ENCODE peak calls at places on chromosomes 2 and 18, in four cellular contexts. One of them, this sample, is unnamed.

GRCh38 chr2:35410431-35411061 is 945.0 kb upstream of the CRIM1 start:
- DNase-seq in HepG2: peak
- DNase-seq in K562: peak
- DNase-seq in H1: peak
- DNase-seq in this sample: peak

GRCh38 chr2:44245068-44245861 is 30.0 kb upstream of the SLC3A1 start:
- DNase-seq in HepG2: no peak
- DNase-seq in K562: no peak
- DNase-seq in H1: no peak
- DNase-seq in this sample: no peak

GRCh38 chr2:240569523-240569997 is 1.3 kb downstream of the RNPEPL1 start:
- DNase-seq in HepG2: no peak
- DNase-seq in K562: no peak
- DNase-seq in H1: peak
- DNase-seq in this sample: no peak

GRCh38 chr2:218081695-218082094 is 12.6 kb downstream of the RUFY4 start:
- DNase-seq in HepG2: no peak
- DNase-seq in K562: no peak
- DNase-seq in H1: no peak
- DNase-seq in this sample: no peak

GRCh38 chr2:72574886-72575285 is 250.9 kb downstream of the EXOC6B start:
- DNase-seq in HepG2: peak
- DNase-seq in K562: no peak
- DNase-seq in H1: no peak
- DNase-seq in this sample: no peak

GRCh38 chr18:45682181-45682580 is 41.8 kb upstream of the SLC14A1 start:
- DNase-seq in HepG2: no peak
- DNase-seq in K562: no peak
- DNase-seq in H1: no peak
- DNase-seq in this sample: no peak

GRCh38 chr18:13436596-13436995 is 218.0 kb downstream of the LDLRAD4 start:
- DNase-seq in HepG2: no peak
- DNase-seq in K562: no peak
- DNase-seq in H1: no peak
- DNase-seq in this sample: no peak

GRCh38 chr2:99481941-99482340 is 7.9 kb downstream of the REV1 start:
- DNase-seq in HepG2: peak
- DNase-seq in K562: no peak
- DNase-seq in H1: no peak
- DNase-seq in this sample: no peak

GRCh38 chr2:181348091-181348837 is 108.9 kb upstream of the ITGA4 start:
- DNase-seq in HepG2: no peak
- DNase-seq in K562: no peak
- DNase-seq in H1: no peak
- DNase-seq in this sample: no peak

GRCh38 chr18:25223899-25224607 is 127.9 kb downstream of the ZNF521 start:
- DNase-seq in HepG2: no peak
- DNase-seq in K562: no peak
- DNase-seq in H1: no peak
- DNase-seq in this sample: no peak

GRCh38 chr2:100767224-100767653 is 52.7 kb upstream of the NPAS2 start:
- DNase-seq in HepG2: no peak
- DNase-seq in K562: no peak
- DNase-seq in H1: no peak
- DNase-seq in this sample: peak

GRCh38 chr2:180048256-180048655 is 41.2 kb upstream of the CWC22 start:
- DNase-seq in HepG2: no peak
- DNase-seq in K562: no peak
- DNase-seq in H1: no peak
- DNase-seq in this sample: no peak

GRCh38 chr18:79394438-79395307 is 1.1 kb upstream of the NFATC1 start:
- DNase-seq in HepG2: no peak
- DNase-seq in K562: no peak
- DNase-seq in H1: peak
- DNase-seq in this sample: peak

GRCh38 chr2:68732036-68732435 is 2.6 kb upstream of the ARHGAP25 start:
- DNase-seq in HepG2: no peak
- DNase-seq in K562: no peak
- DNase-seq in H1: no peak
- DNase-seq in this sample: no peak

GRCh38 chr18:27202771-27203170 is 17.7 kb upstream of the CHST9 start:
- DNase-seq in HepG2: no peak
- DNase-seq in K562: no peak
- DNase-seq in H1: no peak
- DNase-seq in this sample: no peak

GRCh38 chr2:98893871-98894270 is 42.2 kb downstream of the CRACDL start:
- DNase-seq in HepG2: no peak
- DNase-seq in K562: no peak
- DNase-seq in H1: no peak
- DNase-seq in this sample: no peak

GRCh38 chr2:231017250-231017636 is 20.1 kb upstream of the C2orf72 start:
- DNase-seq in HepG2: no peak
- DNase-seq in K562: no peak
- DNase-seq in H1: no peak
- DNase-seq in this sample: no peak

GRCh38 chr18:35376393-35376741 is 770 bp downstream of the ZNF396 start:
- DNase-seq in HepG2: no peak
- DNase-seq in K562: peak
- DNase-seq in H1: no peak
- DNase-seq in this sample: no peak

GRCh38 chr2:156340818-156341481 is 8.4 kb upstream of the NR4A2 start:
- DNase-seq in HepG2: no peak
- DNase-seq in K562: peak
- DNase-seq in H1: no peak
- DNase-seq in this sample: no peak

GRCh38 chr18:45423664-45424063 is 191.6 kb upstream of the SLC14A2 start:
- DNase-seq in HepG2: no peak
- DNase-seq in K562: no peak
- DNase-seq in H1: no peak
- DNase-seq in this sample: no peak

GRCh38 chr2:237702439-237703397 is 75.3 kb downstream of the LRRFIP1 start:
- DNase-seq in HepG2: no peak
- DNase-seq in K562: peak
- DNase-seq in H1: no peak
- DNase-seq in this sample: no peak
- TF ChIP-seq RNF2 in HepG2: no peak
- TF ChIP-seq RNF2 in K562: no peak
- TF ChIP-seq RNF2 in H1: no peak
- TF ChIP-seq RNF2 in this sample: no peak

GRCh38 chr2:233766416-233766815 is 6.3 kb downstream of the UGT1A1 start:
- DNase-seq in HepG2: no peak
- DNase-seq in K562: no peak
- DNase-seq in H1: no peak
- DNase-seq in this sample: no peak

GRCh38 chr2:233761040-233761769 is 1.1 kb downstream of the UGT1A1 start:
- DNase-seq in HepG2: no peak
- DNase-seq in K562: no peak
- DNase-seq in H1: no peak
- DNase-seq in this sample: no peak

GRCh38 chr2:233764761-233765160 is 4.7 kb downstream of the UGT1A1 start:
- DNase-seq in HepG2: no peak
- DNase-seq in K562: no peak
- DNase-seq in H1: no peak
- DNase-seq in this sample: no peak

GRCh38 chr2:233760043-233760442 is at the start of gene UGT1A1:
- DNase-seq in HepG2: peak
- DNase-seq in K562: no peak
- DNase-seq in H1: no peak
- DNase-seq in this sample: no peak

GRCh38 chr2:233764264-233764663 is 4.2 kb downstream of the UGT1A1 start:
- DNase-seq in HepG2: no peak
- DNase-seq in K562: no peak
- DNase-seq in H1: no peak
- DNase-seq in this sample: peak
- TF ChIP-seq RNF2 in HepG2: no peak
- TF ChIP-seq RNF2 in K562: no peak
- TF ChIP-seq RNF2 in H1: no peak
- TF ChIP-seq RNF2 in this sample: no peak

GRCh38 chr18:59479776-59480175 is 120.7 kb upstream of the LMAN1 start:
- DNase-seq in HepG2: no peak
- DNase-seq in K562: no peak
- DNase-seq in H1: no peak
- DNase-seq in this sample: no peak

GRCh38 chr18:59484796-59485328 is 125.8 kb upstream of the LMAN1 start:
- DNase-seq in HepG2: no peak
- DNase-seq in K562: no peak
- DNase-seq in H1: no peak
- DNase-seq in this sample: no peak

GRCh38 chr18:59477849-59478248 is 118.8 kb upstream of the LMAN1 start:
- DNase-seq in HepG2: no peak
- DNase-seq in K562: no peak
- DNase-seq in H1: no peak
- DNase-seq in this sample: no peak

GRCh38 chr18:59478591-59478990 is 119.5 kb upstream of the LMAN1 start:
- DNase-seq in HepG2: no peak
- DNase-seq in K562: no peak
- DNase-seq in H1: no peak
- DNase-seq in this sample: no peak

DNA sequence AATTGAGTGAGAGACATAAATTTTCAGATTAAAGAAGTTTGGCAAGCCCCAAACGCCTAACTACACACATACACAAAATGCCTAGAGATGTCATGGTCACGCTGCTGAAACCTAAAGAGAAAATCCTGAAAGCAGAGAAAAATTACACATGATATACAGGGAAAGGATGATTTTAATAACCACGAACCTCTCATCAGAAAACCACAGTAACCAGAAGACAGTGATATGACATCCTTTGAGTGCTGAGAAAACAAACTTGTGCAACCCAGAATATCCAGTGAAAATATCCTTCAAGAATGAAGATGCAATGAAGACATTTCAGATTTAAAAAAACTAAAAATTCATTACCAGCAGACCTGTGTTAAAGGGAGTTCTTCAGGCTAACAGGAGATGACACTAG is 122.4 kb upstream of the LMAN1 start:
- DNase-seq in HepG2: no peak
- DNase-seq in K562: no peak
- DNase-seq in H1: no peak
- DNase-seq in this sample: no peak
- TF ChIP-seq RNF2 in HepG2: no peak
- TF ChIP-seq RNF2 in K562: no peak
- TF ChIP-seq RNF2 in H1: no peak
- TF ChIP-seq RNF2 in this sample: no peak

DNA sequence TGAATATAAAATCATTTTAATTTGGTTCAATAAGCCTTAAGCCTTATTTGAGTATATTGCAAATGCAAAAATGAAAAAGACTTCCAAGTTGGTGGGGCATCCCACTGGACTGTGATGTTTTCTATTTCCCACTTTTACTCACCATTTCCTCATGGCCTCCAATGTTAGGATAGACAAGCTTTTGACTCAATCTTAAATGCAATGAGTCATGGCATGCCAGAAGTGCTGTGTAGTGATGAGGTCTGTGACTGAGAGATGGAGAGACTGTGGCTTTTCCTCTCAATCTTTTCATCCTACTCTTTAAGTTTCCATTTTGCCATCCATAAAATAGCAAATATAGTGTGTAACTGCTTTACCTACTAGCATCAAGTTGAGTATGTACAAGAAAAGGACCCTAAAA is 1401.2 kb upstream of the CELF4 start:
- DNase-seq in HepG2: no peak
- DNase-seq in K562: no peak
- DNase-seq in H1: no peak
- DNase-seq in this sample: no peak
- TF ChIP-seq RNF2 in HepG2: no peak
- TF ChIP-seq RNF2 in K562: no peak
- TF ChIP-seq RNF2 in H1: no peak
- TF ChIP-seq RNF2 in this sample: no peak

DNA sequence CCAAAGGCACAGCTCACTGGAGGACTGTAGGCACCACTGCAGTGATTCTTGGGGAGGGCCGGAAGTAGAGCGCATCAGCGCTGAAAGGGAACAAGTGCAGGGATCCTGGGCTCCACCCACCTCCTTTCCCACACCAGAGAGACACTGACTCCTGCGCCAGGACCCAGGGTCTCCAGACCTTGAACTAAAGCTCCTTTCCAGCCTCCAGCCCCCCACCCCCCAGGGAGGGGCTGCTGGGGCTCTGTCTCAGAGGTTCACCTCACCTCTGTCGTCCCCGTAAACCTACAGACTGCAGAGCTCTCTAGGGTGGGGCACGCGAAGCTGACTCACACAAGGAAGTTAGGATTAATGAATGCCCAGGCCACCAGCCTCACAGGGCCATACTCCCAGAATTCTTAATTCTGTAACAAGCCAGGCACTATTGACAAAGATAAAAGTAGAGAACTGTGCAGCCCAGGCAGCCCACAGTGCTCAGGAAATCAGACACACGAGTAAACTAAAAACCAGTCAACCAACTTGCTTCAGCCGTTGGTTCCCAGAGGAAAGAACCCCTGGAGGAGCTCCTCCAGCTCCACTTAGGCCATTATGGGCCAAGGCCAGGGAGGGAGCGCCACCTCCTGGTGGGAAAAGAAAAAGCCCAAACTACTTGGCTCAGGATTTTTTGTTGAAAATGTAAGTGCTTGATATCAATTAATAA is 45.1 kb upstream of the ACAA2 start:
- DNase-seq in HepG2: peak
- DNase-seq in K562: peak
- DNase-seq in H1: peak
- DNase-seq in this sample: peak
- TF ChIP-seq RNF2 in HepG2: no peak
- TF ChIP-seq RNF2 in K562: no peak
- TF ChIP-seq RNF2 in H1: no peak
- TF ChIP-seq RNF2 in this sample: no peak

GRCh38 chr2:236365258-236366048 is 101.2 kb upstream of the ASB18 start:
- DNase-seq in HepG2: no peak
- DNase-seq in K562: no peak
- DNase-seq in H1: no peak
- DNase-seq in this sample: no peak

GRCh38 chr2:236369606-236370005 is 105.4 kb upstream of the ASB18 start:
- DNase-seq in HepG2: no peak
- DNase-seq in K562: no peak
- DNase-seq in H1: no peak
- DNase-seq in this sample: no peak

GRCh38 chr2:236366406-236366805 is 102.2 kb upstream of the ASB18 start:
- DNase-seq in HepG2: no peak
- DNase-seq in K562: no peak
- DNase-seq in H1: no peak
- DNase-seq in this sample: no peak

GRCh38 chr2:236366049-236366387 is 101.8 kb upstream of the ASB18 start:
- DNase-seq in HepG2: no peak
- DNase-seq in K562: no peak
- DNase-seq in H1: no peak
- DNase-seq in this sample: no peak

GRCh38 chr2:236367791-236368289 is 103.6 kb upstream of the ASB18 start:
- DNase-seq in HepG2: no peak
- DNase-seq in K562: no peak
- DNase-seq in H1: no peak
- DNase-seq in this sample: no peak
- TF ChIP-seq RNF2 in HepG2: no peak
- TF ChIP-seq RNF2 in K562: no peak
- TF ChIP-seq RNF2 in H1: no peak
- TF ChIP-seq RNF2 in this sample: no peak

DNA sequence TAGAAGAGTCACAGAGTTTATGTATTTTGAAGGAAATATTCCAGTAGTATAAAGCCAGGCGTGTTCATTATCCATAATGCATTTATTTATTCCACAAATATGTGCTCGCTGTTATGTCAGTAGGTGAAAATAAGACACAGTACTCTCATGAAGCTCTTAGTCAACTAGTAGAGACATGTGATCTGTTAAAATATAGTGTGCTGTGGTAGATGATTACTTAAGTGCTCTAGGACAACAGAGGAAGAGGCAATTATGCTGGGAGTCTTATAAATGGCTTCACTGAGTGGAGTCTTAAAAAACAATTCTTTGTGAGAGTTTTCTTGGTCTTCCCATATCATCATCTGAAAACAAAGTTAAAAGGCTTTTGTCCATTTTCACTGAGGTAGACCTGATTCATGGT is 457.3 kb downstream of the XIRP2 start:
- DNase-seq in HepG2: no peak
- DNase-seq in K562: no peak
- DNase-seq in H1: no peak
- DNase-seq in this sample: no peak
- TF ChIP-seq RNF2 in HepG2: no peak
- TF ChIP-seq RNF2 in K562: no peak
- TF ChIP-seq RNF2 in H1: no peak
- TF ChIP-seq RNF2 in this sample: no peak

This sample was measured in A549.